ENCODE peak calls at places on chromosomes 4 and X, in six cellular contexts. R is suprapubic skin, Y is GM12892, I is stomach, C is prostate gland, X is transverse colon. F is an unnamed sample.

GRCh38 chr4:68259191-68259590 is 13.7 kb upstream of the TMPRSS11B start:
- DNase-seq in Y (no peak), I (no peak), R (no peak), X (no peak), C (no peak), F (no peak)

GRCh38 chrX:1178580-1179057 is 33.8 kb downstream of the CRLF2 start:
- DNase-seq in R (no peak), I (no peak), Y (no peak), C (no peak), X (no peak), F (no peak)

GRCh38 chrX:13463608-13464007 is 105.8 kb upstream of the EGFL6 start:
- DNase-seq in R (no peak), I (no peak), X (peak), Y (no peak), C (no peak), F (no peak)

GRCh38 chr4:188606635-188607034 is 467.4 kb downstream of the TRIML1 start:
- DNase-seq in C (no peak), X (no peak), Y (no peak), I (no peak), R (no peak), F (no peak)

GRCh38 chr4:107600993-107601392 is 119.0 kb downstream of the PAPSS1 start:
- DNase-seq in X (no peak), C (no peak), I (no peak), R (no peak), Y (no peak), F (no peak)

GRCh38 chr4:28760003-28760402 is 1899.4 kb downstream of the STIM2 start:
- DNase-seq in Y (no peak), C (no peak), I (no peak), R (no peak), X (no peak), F (no peak)

GRCh38 chrX:134734343-134735001 is 76.2 kb upstream of the PLAC1 start:
- DNase-seq in X (no peak), R (no peak), Y (no peak), C (no peak), I (no peak), F (no peak)

GRCh38 chrX:115233497-115234219 is at the start of gene LRCH2:
- DNase-seq in C (peak), X (no peak), Y (no peak), I (no peak), R (no peak), F (no peak)

GRCh38 chr4:108963910-108964309 is 201.1 kb upstream of the ETNPPL start:
- DNase-seq in Y (no peak), R (no peak), I (no peak), X (no peak), C (no peak), F (no peak)

GRCh38 chr4:127174168-127174567 is 458.6 kb upstream of the INTU start:
- DNase-seq in C (no peak), X (no peak), I (no peak), Y (no peak), R (no peak), F (no peak)

GRCh38 chr4:101678180-101678579 is 112.3 kb upstream of the BANK1 start:
- DNase-seq in C (no peak), X (no peak), R (no peak), Y (no peak), I (no peak), F (no peak)

GRCh38 chr4:145613546-145614234 is 5.5 kb upstream of the MMAA start:
- DNase-seq in I (no peak), R (no peak), X (no peak), C (no peak), Y (no peak), F (no peak)

GRCh38 chrX:43655151-43655676 is 885 bp upstream of the MAOA start:
- DNase-seq in C (peak), I (peak), Y (no peak), X (peak), R (peak), F (no peak)

GRCh38 chrX:112826020-112826419 is 14.6 kb downstream of the AMOT start:
- DNase-seq in Y (no peak), C (no peak), X (no peak), I (no peak), R (no peak), F (no peak)

GRCh38 chrX:140815868-140816267 is 106.3 kb downstream of the LINC00632 start:
- DNase-seq in X (no peak), I (no peak), Y (no peak), C (no peak), R (no peak), F (no peak)

GRCh38 chrX:87924619-87925018 is 407.0 kb downstream of the KLHL4 start:
- DNase-seq in R (no peak), I (no peak), X (no peak), C (no peak), Y (no peak), F (no peak)

GRCh38 chrX:13515181-13515930 is 54.0 kb upstream of the EGFL6 start:
- DNase-seq in I (no peak), Y (no peak), R (no peak), X (no peak), C (no peak), F (no peak)

GRCh38 chrX:150253946-150254615 is 109.0 kb upstream of the MAMLD1 start:
- DNase-seq in C (no peak), X (no peak), Y (no peak), I (no peak), R (no peak), F (no peak)

GRCh38 chrX:23789386-23790146 is 6.6 kb downstream of the SAT1 start:
- DNase-seq in Y (no peak), R (no peak), C (no peak), I (no peak), X (no peak), F (no peak)

GRCh38 chr4:31516520-31516919 is 796.4 kb downstream of the PCDH7 start:
- DNase-seq in R (no peak), I (no peak), C (no peak), X (no peak), Y (no peak), F (no peak)

GRCh38 chr4:151238477-151238876 is 38.5 kb upstream of the PRSS48 start:
- DNase-seq in Y (no peak), R (no peak), X (no peak), I (no peak), C (no peak), F (no peak)

GRCh38 chr4:101221294-101221693 is 126.0 kb downstream of the PPP3CA start:
- DNase-seq in Y (no peak), X (no peak), I (no peak), C (no peak), R (no peak), F (no peak)

GRCh38 chr4:162959056-162959455 is 207.6 kb downstream of the NAF1 start:
- DNase-seq in Y (no peak), X (peak), R (no peak), I (peak), C (no peak), F (no peak)

GRCh38 chr4:6693274-6694176 is at the start of gene S100P:
- DNase-seq in C (no peak), I (peak), R (no peak), X (peak), Y (no peak), F (no peak)
- TF ChIP-seq POLR2A in C (peak), I (no peak), R (no peak), X (peak), Y (no peak), F (no peak)

DNA sequence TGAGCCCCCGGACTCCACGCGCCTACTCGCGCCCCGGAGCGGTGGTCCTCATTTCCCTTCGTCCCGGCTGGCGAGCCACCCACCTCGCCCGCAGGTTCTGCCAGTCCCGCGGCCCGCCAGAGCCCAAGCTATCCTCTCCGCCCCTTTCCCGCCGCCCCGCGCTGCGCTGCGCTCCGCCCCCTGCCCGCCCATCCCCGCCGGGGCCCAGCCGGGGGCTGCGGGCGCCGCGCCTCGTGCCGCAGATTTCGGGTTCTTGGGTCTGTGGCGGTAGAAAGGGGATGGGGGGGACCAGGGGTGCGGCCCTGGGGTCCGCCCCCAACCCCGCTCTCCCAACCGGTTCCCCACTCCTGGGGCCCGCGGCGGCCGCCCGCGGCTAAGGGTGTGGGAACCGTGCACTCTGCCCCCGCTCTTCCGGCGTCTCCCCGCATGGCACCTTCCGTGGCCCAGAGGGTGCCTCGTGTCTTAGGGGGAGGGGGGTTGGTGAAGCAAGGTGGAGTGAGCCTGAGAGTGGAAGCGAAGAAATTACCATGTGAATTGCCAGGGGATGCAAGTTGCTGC is 650.8 kb upstream of the DIPK2B start:
- DNase-seq in X (peak), Y (no peak), R (no peak), C (peak), I (peak), F (no peak)
- TF ChIP-seq POLR2AphosphoS5 in X (no peak), Y (no peak), R (no peak), C (no peak), I (no peak), F (no peak)

GRCh38 chr4:17646693-17647092 is 32.3 kb downstream of the MED28 start:
- DNase-seq in X (peak), Y (no peak), R (no peak), C (no peak), I (no peak), F (no peak)

GRCh38 chr4:17650404-17650803 is 36.0 kb downstream of the MED28 start:
- DNase-seq in X (no peak), C (no peak), I (no peak), R (no peak), Y (no peak), F (no peak)

GRCh38 chr4:17642404-17642783 is 28.0 kb downstream of the MED28 start:
- DNase-seq in C (no peak), R (no peak), Y (no peak), X (no peak), I (no peak), F (no peak)

GRCh38 chr4:17647927-17648326 is 33.5 kb downstream of the MED28 start:
- DNase-seq in R (no peak), X (no peak), I (no peak), Y (no peak), C (no peak), F (no peak)

DNA sequence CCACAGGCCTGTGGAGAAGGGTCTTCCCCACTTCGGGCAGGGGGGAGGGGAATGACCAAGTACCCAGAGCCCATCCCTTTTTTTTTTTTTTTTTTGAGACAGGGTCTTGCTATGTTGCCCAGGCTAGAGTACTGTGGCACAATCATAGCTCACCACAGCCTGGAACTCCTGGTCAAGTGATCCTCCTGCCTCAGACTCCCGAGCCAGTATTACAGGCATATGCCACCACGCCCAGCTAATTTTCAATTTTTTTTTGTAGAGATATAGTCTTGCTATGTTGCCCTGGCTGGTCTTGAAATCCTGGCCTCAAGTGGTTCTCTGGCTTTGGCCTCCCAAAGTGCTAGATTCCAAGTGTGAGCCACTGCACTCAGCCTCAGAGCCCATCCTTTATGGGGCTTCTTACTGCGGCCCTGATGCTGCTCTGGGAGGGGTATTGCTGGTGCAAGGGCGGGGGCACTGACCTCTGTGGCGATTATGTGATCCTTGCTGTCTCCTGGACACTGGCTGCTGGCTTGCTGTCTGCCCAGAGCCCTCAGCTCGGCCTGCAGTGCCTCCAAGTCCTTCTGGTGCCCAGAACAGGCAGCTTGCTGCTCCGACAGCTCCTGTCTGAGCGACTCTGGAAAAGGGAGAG is 32.9 kb downstream of the MED28 start:
- DNase-seq in R (no peak), Y (no peak), I (no peak), X (no peak), C (no peak), F (no peak)
- TF ChIP-seq POLR2A in R (no peak), Y (no peak), I (no peak), X (no peak), C (no peak), F (no peak)

GRCh38 chr4:180745019-180745418 is 1498.2 kb upstream of the TENM3 start:
- DNase-seq in C (no peak), R (no peak), Y (no peak), I (no peak), X (no peak), F (no peak)

DNA sequence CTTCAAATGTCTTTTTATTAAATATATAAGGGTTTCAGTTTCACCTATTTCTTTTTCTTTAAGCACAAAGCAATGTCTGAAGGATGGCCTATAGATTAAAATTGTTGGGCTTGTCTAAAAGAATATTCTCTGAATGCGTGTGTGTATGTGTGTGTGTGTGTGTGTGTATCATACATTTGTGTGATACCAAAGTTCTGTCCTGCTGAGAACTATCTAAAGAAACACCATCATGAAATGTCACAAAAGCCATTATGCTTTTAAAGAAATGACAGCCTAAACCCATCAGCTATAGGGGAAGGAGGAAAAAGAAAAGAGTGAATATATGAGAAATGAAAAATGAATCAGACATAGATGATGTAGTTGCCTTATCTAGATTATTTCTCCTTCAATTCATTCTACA is 1501.5 kb upstream of the TENM3 start:
- DNase-seq in R (no peak), I (no peak), X (no peak), C (no peak), Y (no peak), F (no peak)
- TF ChIP-seq POLR2AphosphoS5 in R (no peak), I (no peak), X (no peak), C (no peak), Y (no peak), F (no peak)

GRCh38 chr4:147820975-147821374 is 89.1 kb downstream of the ARHGAP10 start:
- DNase-seq in C (no peak), R (no peak), X (no peak), I (no peak), Y (no peak), F (no peak)
- TF ChIP-seq POLR2A in C (no peak), R (no peak), X (no peak), I (no peak), Y (no peak), F (no peak)

GRCh38 chr4:7165874-7166201 is 26.5 kb upstream of the SORCS2 start:
- DNase-seq in I (no peak), C (no peak), X (no peak), Y (no peak), R (peak), F (no peak)
- TF ChIP-seq POLR2AphosphoS5 in I (no peak), C (no peak), X (no peak), Y (no peak), R (no peak), F (no peak)